ENCODE peak calls at places on chromosomes 11 and 22, in seven cellular contexts. One of them, this sample, is unnamed.
A peak's percentile ranks its signal among the peaks of the same experiment; 100 is the strongest.

GRCh38 chr11:46710821-46711269 is 8.2 kb upstream of the F2 start:
- DNase-seq in HTR-8/SVneo: no peak
- DNase-seq in T-helper 2 cell: no peak
- DNase-seq in stimulated activated CD8-positive, alpha-beta memory T cell treated with anti-CD3 and anti-CD28 coated beads, Interleukin-4, amount 100 ng/mL, for 1 hour: no peak
- DNase-seq in NCI-H1694 treated with DMSO at 0.1 percent for 48 hours: no peak
- DNase-seq in astrocyte of the cerebellum: peak; percentile 91
- DNase-seq in PC-3: peak; percentile 43
- DNase-seq in this sample: peak; percentile 94

GRCh38 chr22:37920131-37920530 is 14.0 kb downstream of the MICALL1 start:
- DNase-seq in HTR-8/SVneo: no peak
- DNase-seq in T-helper 2 cell: no peak
- DNase-seq in PC-3: no peak
- DNase-seq in stimulated activated CD8-positive, alpha-beta memory T cell treated with anti-CD3 and anti-CD28 coated beads, Interleukin-4, amount 100 ng/mL, for 1 hour: no peak
- DNase-seq in NCI-H1694 treated with DMSO at 0.1 percent for 48 hours: no peak
- DNase-seq in astrocyte of the cerebellum: no peak
- DNase-seq in this sample: no peak

GRCh38 chr11:11985016-11985715 is 23.3 kb downstream of the DKK3 start:
- DNase-seq in T-helper 2 cell: no peak
- DNase-seq in HTR-8/SVneo: no peak
- DNase-seq in NCI-H1694 treated with DMSO at 0.1 percent for 48 hours: no peak
- DNase-seq in astrocyte of the cerebellum: no peak
- DNase-seq in PC-3: peak; percentile 49
- DNase-seq in stimulated activated CD8-positive, alpha-beta memory T cell treated with anti-CD3 and anti-CD28 coated beads, Interleukin-4, amount 100 ng/mL, for 1 hour: no peak
- DNase-seq in this sample: peak; percentile 66

GRCh38 chr11:1844221-1845094 is 5.7 kb downstream of the TNNI2 start:
- DNase-seq in PC-3: no peak
- DNase-seq in T-helper 2 cell: no peak
- DNase-seq in HTR-8/SVneo: no peak
- DNase-seq in NCI-H1694 treated with DMSO at 0.1 percent for 48 hours: no peak
- DNase-seq in stimulated activated CD8-positive, alpha-beta memory T cell treated with anti-CD3 and anti-CD28 coated beads, Interleukin-4, amount 100 ng/mL, for 1 hour: no peak
- DNase-seq in astrocyte of the cerebellum: no peak
- DNase-seq in this sample: no peak

GRCh38 chr22:30968015-30968923 is at the start of gene MORC2:
- DNase-seq in NCI-H1694 treated with DMSO at 0.1 percent for 48 hours: no peak
- DNase-seq in stimulated activated CD8-positive, alpha-beta memory T cell treated with anti-CD3 and anti-CD28 coated beads, Interleukin-4, amount 100 ng/mL, for 1 hour: no peak
- DNase-seq in PC-3: peak; percentile 24
- DNase-seq in T-helper 2 cell: no peak
- DNase-seq in astrocyte of the cerebellum: no peak
- DNase-seq in HTR-8/SVneo: peak; percentile 36
- DNase-seq in this sample: no peak

GRCh38 chr22:24200616-24201212 is 19.4 kb downstream of the SUSD2 start:
- DNase-seq in NCI-H1694 treated with DMSO at 0.1 percent for 48 hours: no peak
- DNase-seq in astrocyte of the cerebellum: peak; percentile 84
- DNase-seq in stimulated activated CD8-positive, alpha-beta memory T cell treated with anti-CD3 and anti-CD28 coated beads, Interleukin-4, amount 100 ng/mL, for 1 hour: no peak
- DNase-seq in T-helper 2 cell: no peak
- DNase-seq in PC-3: peak; percentile 65
- DNase-seq in HTR-8/SVneo: peak; percentile 29
- DNase-seq in this sample: no peak

GRCh38 chr11:2839395-2839941 is 46.1 kb downstream of the CDKN1C start:
- DNase-seq in NCI-H1694 treated with DMSO at 0.1 percent for 48 hours: no peak
- DNase-seq in HTR-8/SVneo: no peak
- DNase-seq in T-helper 2 cell: no peak
- DNase-seq in astrocyte of the cerebellum: no peak
- DNase-seq in stimulated activated CD8-positive, alpha-beta memory T cell treated with anti-CD3 and anti-CD28 coated beads, Interleukin-4, amount 100 ng/mL, for 1 hour: no peak
- DNase-seq in PC-3: no peak
- DNase-seq in this sample: no peak

GRCh38 chr11:120574881-120575280 is 63.3 kb downstream of the GRIK4 start:
- DNase-seq in astrocyte of the cerebellum: no peak
- DNase-seq in PC-3: no peak
- DNase-seq in HTR-8/SVneo: no peak
- DNase-seq in T-helper 2 cell: no peak
- DNase-seq in stimulated activated CD8-positive, alpha-beta memory T cell treated with anti-CD3 and anti-CD28 coated beads, Interleukin-4, amount 100 ng/mL, for 1 hour: no peak
- DNase-seq in NCI-H1694 treated with DMSO at 0.1 percent for 48 hours: no peak
- DNase-seq in this sample: no peak

GRCh38 chr11:72981067-72981466 is 161.1 kb downstream of the FCHSD2 start:
- DNase-seq in HTR-8/SVneo: no peak
- DNase-seq in T-helper 2 cell: no peak
- DNase-seq in NCI-H1694 treated with DMSO at 0.1 percent for 48 hours: no peak
- DNase-seq in PC-3: no peak
- DNase-seq in astrocyte of the cerebellum: no peak
- DNase-seq in stimulated activated CD8-positive, alpha-beta memory T cell treated with anti-CD3 and anti-CD28 coated beads, Interleukin-4, amount 100 ng/mL, for 1 hour: no peak
- DNase-seq in this sample: no peak

GRCh38 chr11:92626624-92627023 is 342.8 kb upstream of the MTNR1B start:
- DNase-seq in stimulated activated CD8-positive, alpha-beta memory T cell treated with anti-CD3 and anti-CD28 coated beads, Interleukin-4, amount 100 ng/mL, for 1 hour: no peak
- DNase-seq in HTR-8/SVneo: no peak
- DNase-seq in T-helper 2 cell: no peak
- DNase-seq in NCI-H1694 treated with DMSO at 0.1 percent for 48 hours: no peak
- DNase-seq in astrocyte of the cerebellum: no peak
- DNase-seq in PC-3: no peak
- DNase-seq in this sample: no peak

GRCh38 chr11:5348516-5349194 is 2.7 kb upstream of the OR51B6 start:
- DNase-seq in stimulated activated CD8-positive, alpha-beta memory T cell treated with anti-CD3 and anti-CD28 coated beads, Interleukin-4, amount 100 ng/mL, for 1 hour: no peak
- DNase-seq in astrocyte of the cerebellum: no peak
- DNase-seq in PC-3: no peak
- DNase-seq in NCI-H1694 treated with DMSO at 0.1 percent for 48 hours: no peak
- DNase-seq in HTR-8/SVneo: no peak
- DNase-seq in T-helper 2 cell: no peak
- DNase-seq in this sample: no peak

GRCh38 chr11:120054753-120055045 is 83.2 kb downstream of the TRIM29 start:
- DNase-seq in astrocyte of the cerebellum: no peak
- DNase-seq in HTR-8/SVneo: no peak
- DNase-seq in T-helper 2 cell: no peak
- DNase-seq in NCI-H1694 treated with DMSO at 0.1 percent for 48 hours: no peak
- DNase-seq in PC-3: no peak
- DNase-seq in stimulated activated CD8-positive, alpha-beta memory T cell treated with anti-CD3 and anti-CD28 coated beads, Interleukin-4, amount 100 ng/mL, for 1 hour: no peak
- DNase-seq in this sample: peak; percentile 31

GRCh38 chr11:111938687-111939160 is 1.6 kb downstream of the DIXDC1 start:
- DNase-seq in stimulated activated CD8-positive, alpha-beta memory T cell treated with anti-CD3 and anti-CD28 coated beads, Interleukin-4, amount 100 ng/mL, for 1 hour: no peak
- DNase-seq in PC-3: peak; percentile 32
- DNase-seq in HTR-8/SVneo: no peak
- DNase-seq in astrocyte of the cerebellum: no peak
- DNase-seq in T-helper 2 cell: no peak
- DNase-seq in NCI-H1694 treated with DMSO at 0.1 percent for 48 hours: no peak
- DNase-seq in this sample: no peak

GRCh38 chr11:64304032-64304315 is 1.4 kb upstream of the ESRRA start:
- DNase-seq in astrocyte of the cerebellum: no peak
- DNase-seq in stimulated activated CD8-positive, alpha-beta memory T cell treated with anti-CD3 and anti-CD28 coated beads, Interleukin-4, amount 100 ng/mL, for 1 hour: no peak
- DNase-seq in NCI-H1694 treated with DMSO at 0.1 percent for 48 hours: no peak
- DNase-seq in HTR-8/SVneo: no peak
- DNase-seq in PC-3: no peak
- DNase-seq in T-helper 2 cell: no peak
- DNase-seq in this sample: no peak

GRCh38 chr11:40867991-40868685 is 591.3 kb downstream of the LRRC4C start:
- DNase-seq in astrocyte of the cerebellum: no peak
- DNase-seq in stimulated activated CD8-positive, alpha-beta memory T cell treated with anti-CD3 and anti-CD28 coated beads, Interleukin-4, amount 100 ng/mL, for 1 hour: no peak
- DNase-seq in PC-3: no peak
- DNase-seq in NCI-H1694 treated with DMSO at 0.1 percent for 48 hours: no peak
- DNase-seq in HTR-8/SVneo: no peak
- DNase-seq in T-helper 2 cell: no peak
- DNase-seq in this sample: no peak

GRCh38 chr11:121555172-121555571 is 102.4 kb upstream of the SORL1-AS1 start:
- DNase-seq in HTR-8/SVneo: no peak
- DNase-seq in astrocyte of the cerebellum: no peak
- DNase-seq in NCI-H1694 treated with DMSO at 0.1 percent for 48 hours: no peak
- DNase-seq in PC-3: no peak
- DNase-seq in T-helper 2 cell: no peak
- DNase-seq in stimulated activated CD8-positive, alpha-beta memory T cell treated with anti-CD3 and anti-CD28 coated beads, Interleukin-4, amount 100 ng/mL, for 1 hour: no peak
- DNase-seq in this sample: no peak

This sample was measured in ascending aorta.